ENCODE peak calls at places on chromosomes 16 and 17, in four cellular contexts. Q is SK-N-SH, Z is H9, X is IMR-90. N is an unnamed sample.

GRCh38 chr17:19348081-19348650 is 14.4 kb downstream of the B9D1 start:
- DNase-seq in Q (no peak), Z (no peak), X (no peak), N (no peak)

GRCh38 chr16:57145964-57146647 is 39.7 kb downstream of the PSME3IP1 start:
- DNase-seq in Q (no peak), Z (no peak), X (no peak), N (no peak)

GRCh38 chr16:997440-998051 is 16.0 kb downstream of the SOX8 start:
- DNase-seq in Q (no peak), Z (peak; percentile 80), X (peak; percentile 41), N (no peak)

GRCh38 chr16:54370653-54371052 is 84.1 kb upstream of the IRX3 start:
- DNase-seq in Q (no peak), Z (peak; percentile 39), X (no peak), N (peak; percentile 7)

GRCh38 chr16:89565506-89566372 is 5.3 kb downstream of the RPL13 start:
- DNase-seq in Q (peak; percentile 84), Z (peak; percentile 85), X (peak; percentile 44), N (peak; percentile 48)

GRCh38 chr17:57931488-57932137 is 23.6 kb downstream of the CUEDC1 start:
- DNase-seq in Q (no peak), Z (no peak), X (no peak), N (no peak)

GRCh38 chr16:9195301-9195700 is 103.9 kb downstream of the HAPSTR1 start:
- DNase-seq in Q (no peak), Z (no peak), X (no peak), N (no peak)

GRCh38 chr17:39769974-39770587 is 32.3 kb downstream of the GRB7 start:
- DNase-seq in Q (no peak), Z (no peak), X (peak; percentile 32), N (peak; percentile 40)

GRCh38 chr17:38852771-38853291 is 690 bp downstream of the RPL23 start:
- DNase-seq in Q (no peak), Z (no peak), X (no peak), N (no peak)

GRCh38 chr17:9924735-9925191 is 19.7 kb upstream of the RCVRN start:
- DNase-seq in Q (peak; percentile 61), Z (peak; percentile 62), X (peak; percentile 75), N (peak; percentile 29)

GRCh38 chr16:87368029-87368765 is 15.4 kb downstream of the FBXO31 start:
- DNase-seq in Q (no peak), Z (no peak), X (no peak), N (no peak)

GRCh38 chr17:1621273-1621954 is 7.2 kb downstream of the SLC43A2 start:
- DNase-seq in Q (no peak), Z (no peak), X (no peak), N (peak; percentile 62)

GRCh38 chr17:29590979-29591736 is 1.7 kb upstream of the GIT1 start:
- DNase-seq in Q (peak; percentile 83), Z (peak; percentile 78), X (peak; percentile 45), N (no peak)

GRCh38 chr17:75998327-75998795 is 2.3 kb upstream of the CDK3 start:
- DNase-seq in Q (no peak), Z (no peak), X (no peak), N (peak; percentile 100)

GRCh38 chr16:85546585-85547447 is 66.3 kb upstream of the GSE1 start:
- DNase-seq in Q (no peak), Z (no peak), X (no peak), N (peak; percentile 97)

GRCh38 chr17:67534941-67535340 is 157.9 kb downstream of the PITPNC1 start:
- DNase-seq in Q (no peak), Z (peak; percentile 26), X (no peak), N (no peak)

GRCh38 chr17:3974138-3974687 is 10.0 kb upstream of the ATP2A3 start:
- DNase-seq in Q (peak; percentile 17), Z (peak; percentile 29), X (no peak), N (no peak)

DNA sequence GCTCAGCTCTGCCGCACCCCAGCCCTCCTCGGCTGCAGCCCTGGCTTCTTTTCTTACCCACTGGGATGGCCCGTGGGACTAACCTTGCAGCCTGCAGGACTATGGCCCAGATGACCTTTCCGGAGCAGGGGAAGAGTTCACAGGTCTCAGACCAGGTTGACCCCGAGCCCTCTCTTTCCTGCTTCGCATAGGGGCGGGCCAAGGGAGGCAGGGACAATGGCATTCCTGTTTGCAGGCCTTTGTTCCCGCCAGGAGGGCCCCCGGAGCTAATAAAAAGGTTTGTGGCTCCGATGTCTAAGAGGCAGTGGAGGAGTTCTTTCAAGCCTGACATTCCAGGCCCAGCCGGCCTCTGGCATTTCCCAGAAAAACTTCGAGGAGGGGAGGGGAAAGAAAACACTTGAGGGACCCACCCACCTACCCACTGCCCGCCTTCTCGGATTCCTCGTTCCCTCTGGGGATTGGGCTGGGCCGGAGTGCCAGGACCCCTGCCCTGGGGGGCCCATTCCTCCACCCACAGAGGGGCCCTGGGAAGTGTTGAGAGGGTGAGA is 5.8 kb upstream of the SOCS3 start:
- DNase-seq in Q (no peak), Z (peak; percentile 97), X (no peak), N (peak; percentile 74)
- H2AFZ ChIP-seq in Q (no peak overlapping the region), Z (no peak overlapping the region), X (peak overlapping the region; percentile 82), N (peak overlapping the region; percentile 42)

GRCh38 chr17:80987941-80988461 is 3.6 kb upstream of the CHMP6 start:
- DNase-seq in Q (peak; percentile 30), Z (no peak), X (no peak), N (no peak)

GRCh38 chr17:80986816-80987480 is 4.7 kb upstream of the CHMP6 start:
- DNase-seq in Q (peak; percentile 34), Z (no peak), X (no peak), N (peak; percentile 19)

GRCh38 chr17:80991645-80992076 is at the start of gene CHMP6:
- DNase-seq in Q (peak; percentile 99), Z (peak; percentile 77), X (peak; percentile 76), N (peak; percentile 83)

GRCh38 chr17:80990921-80991644 is 558 bp upstream of the CHMP6 start:
- DNase-seq in Q (peak; percentile 45), Z (no peak), X (no peak), N (no peak)

DNA sequence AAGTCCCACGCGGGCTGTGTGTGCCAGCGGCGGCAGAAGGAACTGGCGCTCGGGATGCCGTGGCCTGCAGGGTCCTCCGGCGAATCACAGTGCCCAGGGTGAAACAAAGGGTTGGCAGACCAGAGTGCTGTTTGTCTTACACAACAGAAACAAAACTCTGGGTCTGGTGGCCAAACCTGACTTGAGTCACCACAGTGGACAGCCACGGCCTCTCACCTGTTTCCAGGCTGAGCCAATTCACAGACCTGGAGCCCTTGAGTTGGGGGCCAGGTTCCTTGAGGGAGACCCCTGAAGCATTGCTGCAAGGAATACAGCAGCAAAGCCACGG is 2.1 kb upstream of the CHMP6 start:
- DNase-seq in Q (peak; percentile 20), Z (no peak), X (no peak), N (no peak)
- H3K4me2 ChIP-seq in Q (no peak overlapping the region), Z (no peak overlapping the region), X (no peak overlapping the region), N (no peak overlapping the region)

GRCh38 chr16:11085025-11085485 is 140.7 kb downstream of the CLEC16A start:
- DNase-seq in Q (peak; percentile 67), Z (no peak), X (peak; percentile 47), N (no peak)
- H2AFZ ChIP-seq in Q (no peak overlapping the region), Z (no peak overlapping the region), X (peak overlapping the region; percentile 56), N (no peak overlapping the region)

GRCh38 chr16:48323783-48324775 is 61.1 kb downstream of the SIAH1 start:
- DNase-seq in Q (no peak), Z (no peak), X (peak; percentile 72), N (no peak)
- H3K4me2 ChIP-seq in Q (no peak overlapping the region), Z (no peak overlapping the region), X (peak overlapping the region; percentile 59), N (no peak overlapping the region)

GRCh38 chr17:66469088-66469442 is 166.7 kb downstream of the PRKCA start:
- DNase-seq in Q (no peak), Z (no peak), X (no peak), N (peak; percentile 32)
- H2AFZ ChIP-seq in Q (no peak overlapping the region), Z (no peak overlapping the region), X (peak overlapping the region; percentile 61), N (no peak overlapping the region)

DNA sequence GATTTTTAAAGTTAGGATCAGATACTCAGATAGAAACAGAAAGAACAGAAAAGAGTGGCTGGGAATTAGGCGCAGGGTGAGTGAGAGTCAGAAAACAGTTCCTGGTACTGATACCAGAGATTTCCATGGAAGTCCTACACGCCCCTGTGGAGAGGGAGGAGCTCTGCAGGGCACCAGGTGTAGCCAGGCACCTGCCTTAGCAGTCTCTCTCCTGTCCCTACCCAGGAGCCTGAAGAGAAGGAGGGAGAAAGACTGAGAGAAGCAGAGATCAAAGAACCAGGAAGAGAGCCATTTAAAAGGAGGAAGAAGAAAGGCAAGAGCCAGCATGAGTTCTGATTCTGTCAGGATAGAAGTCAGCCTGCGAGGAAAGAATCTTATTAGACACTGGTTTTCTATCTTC is 65.0 kb downstream of the CBLN1 start:
- DNase-seq in Q (no peak), Z (peak; percentile 69), X (no peak), N (no peak)
- H3K4me2 ChIP-seq in Q (no peak overlapping the region), Z (no peak overlapping the region), X (no peak overlapping the region), N (no peak overlapping the region)

DNA sequence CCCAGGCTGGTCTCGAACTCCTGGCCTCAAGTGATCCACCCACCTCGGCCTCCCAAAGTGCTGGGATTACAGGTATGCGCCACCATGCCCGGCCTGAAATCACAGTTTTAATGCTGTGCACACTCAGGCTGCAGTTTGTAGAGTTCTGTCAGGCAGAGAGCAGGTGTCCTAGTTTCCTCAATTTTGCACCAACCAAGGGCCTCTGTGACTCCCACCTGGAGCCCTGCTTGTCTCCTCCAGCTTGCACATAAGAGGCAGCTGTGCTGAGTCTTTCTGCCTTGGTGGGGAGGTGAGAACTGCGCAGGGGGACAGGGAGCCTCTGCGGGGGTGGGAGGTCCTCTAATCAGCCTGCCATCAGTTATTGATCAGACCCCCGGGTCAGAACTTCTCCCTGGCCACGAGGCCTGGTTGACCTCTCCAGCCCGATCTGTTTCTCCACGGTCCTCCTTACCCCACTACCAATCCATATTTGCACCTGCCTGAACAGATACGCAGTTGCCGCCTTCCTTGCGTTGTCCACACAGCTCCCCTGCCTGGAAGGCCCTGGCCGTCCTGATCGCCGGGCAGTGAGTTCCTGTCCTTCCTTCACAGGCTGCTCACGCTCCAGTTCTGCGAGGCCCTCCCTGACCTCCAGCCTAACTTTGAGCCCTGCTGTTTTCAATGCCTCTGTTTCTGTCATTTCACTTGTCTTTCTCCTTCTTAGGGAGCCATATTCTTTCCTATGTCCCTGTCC is 48.1 kb upstream of the SIAH1 start:
- DNase-seq in Q (no peak), Z (no peak), X (no peak), N (no peak)
- H2AFZ ChIP-seq in Q (no peak overlapping the region), Z (no peak overlapping the region), X (peak overlapping the region; percentile 59), N (no peak overlapping the region)

DNA sequence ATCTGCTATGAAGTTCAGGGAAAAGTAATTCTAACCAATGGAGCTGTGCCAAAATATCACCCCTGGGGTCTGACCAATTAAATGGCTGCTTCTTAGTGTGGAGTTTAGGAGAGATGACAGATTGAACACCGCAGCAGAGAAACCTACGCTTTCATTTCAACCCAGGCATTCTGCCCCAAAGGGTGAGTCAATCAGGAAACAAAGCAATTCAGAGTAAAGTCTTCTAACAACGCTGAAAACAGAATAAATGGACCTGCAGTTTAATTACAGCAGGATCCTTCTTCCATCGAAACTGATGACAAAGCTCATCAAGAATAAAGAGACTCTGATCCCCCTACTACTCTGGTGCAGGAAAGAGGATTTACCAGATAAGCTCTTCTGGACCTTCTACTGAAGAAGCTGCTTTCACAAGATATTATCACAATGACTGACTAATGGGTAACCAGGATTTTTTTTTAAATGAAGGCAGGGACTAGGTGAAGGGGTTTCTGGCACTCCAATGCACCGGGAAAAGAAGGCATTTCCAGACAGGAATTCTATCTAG is 16.7 kb downstream of the RFFL start:
- DNase-seq in Q (peak; percentile 54), Z (no peak), X (peak; percentile 47), N (peak; percentile 22)
- H3K4me2 ChIP-seq in Q (peak overlapping the region; percentile 55), Z (no peak overlapping the region), X (no peak overlapping the region), N (no peak overlapping the region)

DNA sequence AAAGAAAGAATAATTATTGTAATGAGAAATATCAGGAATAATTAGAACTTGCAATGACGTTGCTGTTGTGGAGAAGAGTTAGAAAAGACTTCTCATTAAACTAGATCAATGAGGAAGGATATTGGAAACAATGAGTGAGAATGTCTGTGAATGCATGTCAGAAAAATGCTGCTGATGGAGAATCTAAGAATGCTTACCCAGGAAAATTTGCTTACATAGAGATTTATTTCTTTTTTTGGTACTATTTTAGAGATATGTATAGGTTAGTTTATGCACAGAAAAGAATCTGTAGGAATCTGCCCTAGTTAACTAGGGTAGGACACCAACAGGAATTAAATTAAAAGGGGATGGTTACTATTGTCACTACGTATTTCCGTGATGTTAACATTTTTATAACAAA is 140.2 kb downstream of the USP31 start:
- DNase-seq in Q (no peak), Z (no peak), X (no peak), N (no peak)
- H2AFZ ChIP-seq in Q (no peak overlapping the region), Z (no peak overlapping the region), X (no peak overlapping the region), N (no peak overlapping the region)